ENCODE peak calls at places on chromosomes 3 and 15, in eight cellular contexts. Z, U, B, E, Q, T, M and D are unnamed samples.
A peak's percentile ranks its signal among the peaks of the same experiment; 100 is the strongest.

GRCh38 chr3:43001094-43001553 is 22.0 kb downstream of the GASK1A start:
- DNase-seq in B (peak; percentile 78), T (peak; percentile 73), M (no peak), E (peak; percentile 99), Z (peak; percentile 86), U (peak; percentile 51), Q (peak; percentile 94), D (peak; percentile 51)

GRCh38 chr3:197562398-197563251 is 6.9 kb upstream of the BDH1 start:
- DNase-seq in Z (no peak), Q (no peak), T (no peak), M (no peak), E (no peak), U (no peak), B (no peak), D (no peak)

GRCh38 chr3:100033184-100033583 is 81.1 kb downstream of the FILIP1L start:
- DNase-seq in Z (peak; percentile 99), M (no peak), U (peak; percentile 36), B (no peak), E (peak; percentile 88), Q (no peak), T (no peak), D (peak; percentile 82)

GRCh38 chr3:142447852-142448315 is at the start of gene XRN1:
- DNase-seq in T (peak; percentile 94), B (peak; percentile 60), Z (peak; percentile 83), U (peak; percentile 95), E (peak; percentile 98), M (peak; percentile 92), Q (peak; percentile 85), D (peak; percentile 55)

GRCh38 chr15:23069496-23070166 is 30.3 kb upstream of the TUBGCP5 start:
- DNase-seq in Q (no peak), M (no peak), U (no peak), T (no peak), E (no peak), B (no peak), Z (no peak), D (no peak)

GRCh38 chr3:185082829-185083228 is 70.0 kb downstream of the C3orf70 start:
- DNase-seq in M (no peak), T (no peak), Q (no peak), Z (no peak), B (no peak), E (no peak), U (no peak), D (no peak)

GRCh38 chr3:72811551-72811950 is 36.7 kb downstream of the SHQ1 start:
- DNase-seq in M (no peak), E (no peak), Z (no peak), U (no peak), B (no peak), Q (no peak), T (no peak), D (no peak)

GRCh38 chr3:131091768-131092167 is 65.1 kb downstream of the NEK11 start:
- DNase-seq in Z (peak; percentile 26), E (no peak), M (no peak), U (peak; percentile 25), Q (no peak), B (no peak), T (peak; percentile 20), D (no peak)

GRCh38 chr3:57157666-57158065 is 7.5 kb downstream of the IL17RD start:
- DNase-seq in E (no peak), T (no peak), U (no peak), Q (no peak), B (no peak), M (no peak), Z (no peak), D (no peak)

GRCh38 chr3:102361013-102361412 is 73.8 kb upstream of the ZPLD1 start:
- DNase-seq in B (no peak), U (no peak), E (no peak), Z (no peak), M (no peak), Q (no peak), T (no peak), D (no peak)

GRCh38 chr3:112304611-112305010 is 10.6 kb upstream of the SLC9C1 start:
- DNase-seq in Z (peak; percentile 5), Q (no peak), M (no peak), U (peak; percentile 6), B (no peak), T (no peak), E (peak; percentile 49), D (no peak)

GRCh38 chr3:117756580-117756979 is 1047.0 kb downstream of the TUSC7 start:
- DNase-seq in E (no peak), U (peak; percentile 41), B (no peak), Z (peak; percentile 29), Q (peak; percentile 92), T (no peak), M (no peak), D (no peak)